ENCODE peak calls at places on chromosome 3, in seven cellular contexts. One of them, this sample, is unnamed.

GRCh38 chr3:196775938-196776337 is 36.3 kb downstream of the PAK2 start:
- DNase-seq in NCI-H187: no peak
- DNase-seq in left cardiac atrium: no peak
- DNase-seq in NCI-H510A: no peak
- DNase-seq in hepatic stellate cell: no peak
- DNase-seq in CD8-positive, alpha-beta T cell: no peak
- DNase-seq in mesendoderm: no peak
- DNase-seq in this sample: no peak

GRCh38 chr3:5160926-5161858 is 26.3 kb upstream of the EDEM1 start:
- DNase-seq in mesendoderm: peak
- DNase-seq in hepatic stellate cell: no peak
- DNase-seq in left cardiac atrium: no peak
- DNase-seq in CD8-positive, alpha-beta T cell: no peak
- DNase-seq in NCI-H510A: no peak
- DNase-seq in NCI-H187: peak
- DNase-seq in this sample: no peak

GRCh38 chr3:130539005-130539404 is 22.0 kb downstream of the COL6A6 start:
- DNase-seq in mesendoderm: peak
- DNase-seq in NCI-H187: peak
- DNase-seq in NCI-H510A: no peak
- DNase-seq in left cardiac atrium: peak
- DNase-seq in hepatic stellate cell: peak
- DNase-seq in CD8-positive, alpha-beta T cell: no peak
- DNase-seq in this sample: peak

GRCh38 chr3:15174953-15175352 is 31.1 kb upstream of the CAPN7 start:
- DNase-seq in NCI-H187: no peak
- DNase-seq in mesendoderm: no peak
- DNase-seq in left cardiac atrium: peak
- DNase-seq in CD8-positive, alpha-beta T cell: no peak
- DNase-seq in hepatic stellate cell: no peak
- DNase-seq in NCI-H510A: no peak
- DNase-seq in this sample: no peak

GRCh38 chr3:172397716-172398405 is 50.4 kb downstream of the GHSR start:
- DNase-seq in CD8-positive, alpha-beta T cell: no peak
- DNase-seq in NCI-H187: no peak
- DNase-seq in left cardiac atrium: no peak
- DNase-seq in mesendoderm: no peak
- DNase-seq in NCI-H510A: no peak
- DNase-seq in hepatic stellate cell: no peak
- DNase-seq in this sample: no peak

GRCh38 chr3:147200545-147200944 is 205.8 kb downstream of the ZIC4 start:
- DNase-seq in NCI-H187: no peak
- DNase-seq in hepatic stellate cell: peak
- DNase-seq in NCI-H510A: no peak
- DNase-seq in CD8-positive, alpha-beta T cell: no peak
- DNase-seq in left cardiac atrium: no peak
- DNase-seq in mesendoderm: no peak
- DNase-seq in this sample: no peak

GRCh38 chr3:12508316-12508715 is 24.0 kb downstream of the TSEN2 start:
- DNase-seq in NCI-H510A: no peak
- DNase-seq in left cardiac atrium: no peak
- DNase-seq in hepatic stellate cell: peak
- DNase-seq in mesendoderm: peak
- DNase-seq in CD8-positive, alpha-beta T cell: no peak
- DNase-seq in NCI-H187: no peak
- DNase-seq in this sample: no peak

GRCh38 chr3:186219211-186219638 is 110.3 kb upstream of the ETV5 start:
- DNase-seq in left cardiac atrium: no peak
- DNase-seq in mesendoderm: no peak
- DNase-seq in NCI-H187: no peak
- DNase-seq in NCI-H510A: no peak
- DNase-seq in hepatic stellate cell: no peak
- DNase-seq in CD8-positive, alpha-beta T cell: no peak
- DNase-seq in this sample: no peak

GRCh38 chr3:63193647-63194046 is 84.5 kb upstream of the SYNPR start:
- DNase-seq in left cardiac atrium: no peak
- DNase-seq in mesendoderm: peak
- DNase-seq in NCI-H187: peak
- DNase-seq in NCI-H510A: no peak
- DNase-seq in CD8-positive, alpha-beta T cell: no peak
- DNase-seq in hepatic stellate cell: peak
- DNase-seq in this sample: peak

GRCh38 chr3:168591587-168591986 is 495.9 kb upstream of the GOLIM4 start:
- DNase-seq in left cardiac atrium: no peak
- DNase-seq in hepatic stellate cell: no peak
- DNase-seq in NCI-H510A: no peak
- DNase-seq in NCI-H187: no peak
- DNase-seq in mesendoderm: no peak
- DNase-seq in CD8-positive, alpha-beta T cell: no peak
- DNase-seq in this sample: no peak

GRCh38 chr3:46607603-46608028 is 4.7 kb upstream of the FAM240A start:
- DNase-seq in left cardiac atrium: no peak
- DNase-seq in CD8-positive, alpha-beta T cell: no peak
- DNase-seq in mesendoderm: peak
- DNase-seq in NCI-H510A: no peak
- DNase-seq in hepatic stellate cell: no peak
- DNase-seq in NCI-H187: no peak
- DNase-seq in this sample: peak

GRCh38 chr3:14605744-14606143 is 45.8 kb upstream of the CCDC174 start:
- DNase-seq in NCI-H510A: no peak
- DNase-seq in mesendoderm: no peak
- DNase-seq in hepatic stellate cell: no peak
- DNase-seq in NCI-H187: no peak
- DNase-seq in left cardiac atrium: no peak
- DNase-seq in CD8-positive, alpha-beta T cell: no peak
- DNase-seq in this sample: no peak

GRCh38 chr3:187737401-187738088 is 7.7 kb downstream of the BCL6 start:
- DNase-seq in hepatic stellate cell: no peak
- DNase-seq in left cardiac atrium: peak
- DNase-seq in CD8-positive, alpha-beta T cell: peak
- DNase-seq in NCI-H510A: no peak
- DNase-seq in mesendoderm: peak
- DNase-seq in NCI-H187: no peak
- DNase-seq in this sample: peak

GRCh38 chr3:165056510-165056909 is 21.8 kb downstream of the SI start:
- DNase-seq in NCI-H510A: no peak
- DNase-seq in NCI-H187: no peak
- DNase-seq in left cardiac atrium: no peak
- DNase-seq in hepatic stellate cell: no peak
- DNase-seq in CD8-positive, alpha-beta T cell: no peak
- DNase-seq in mesendoderm: peak
- DNase-seq in this sample: no peak

GRCh38 chr3:160941885-160942494 is 163.2 kb downstream of the B3GALNT1 start:
- DNase-seq in left cardiac atrium: peak
- DNase-seq in CD8-positive, alpha-beta T cell: peak
- DNase-seq in NCI-H187: no peak
- DNase-seq in mesendoderm: peak
- DNase-seq in hepatic stellate cell: peak
- DNase-seq in NCI-H510A: no peak
- DNase-seq in this sample: peak

GRCh38 chr3:22308866-22309265 is 557.9 kb upstream of the ZNF385D start:
- DNase-seq in CD8-positive, alpha-beta T cell: no peak
- DNase-seq in mesendoderm: no peak
- DNase-seq in NCI-H187: no peak
- DNase-seq in hepatic stellate cell: no peak
- DNase-seq in NCI-H510A: no peak
- DNase-seq in left cardiac atrium: no peak
- DNase-seq in this sample: no peak

GRCh38 chr3:162842817-162843216 is 1346.2 kb downstream of the OTOL1 start:
- DNase-seq in CD8-positive, alpha-beta T cell: no peak
- DNase-seq in hepatic stellate cell: no peak
- DNase-seq in left cardiac atrium: no peak
- DNase-seq in NCI-H510A: no peak
- DNase-seq in NCI-H187: no peak
- DNase-seq in mesendoderm: no peak
- DNase-seq in this sample: no peak

GRCh38 chr3:14137004-14137403 is 12.2 kb downstream of the TMEM43 start:
- DNase-seq in hepatic stellate cell: no peak
- DNase-seq in NCI-H510A: no peak
- DNase-seq in mesendoderm: no peak
- DNase-seq in NCI-H187: no peak
- DNase-seq in left cardiac atrium: peak
- DNase-seq in CD8-positive, alpha-beta T cell: no peak
- DNase-seq in this sample: no peak

This sample was measured in left kidney.